ENCODE peak calls at places on chromosomes 13 and 19, in four cellular contexts. A is HepG2, Q is K562, H is WTC11. X is an unnamed sample.

GRCh38 chr19:7534531-7534980 is 961 bp upstream of the PNPLA6 start:
- DNase-seq in A (peak; percentile 70), Q (peak; percentile 64), H (peak; percentile 74), X (no peak)

GRCh38 chr13:25981060-25981459 is 70.8 kb downstream of the SHISA2 start:
- DNase-seq in H (no peak), Q (no peak), A (no peak), X (no peak)

GRCh38 chr13:46712524-46712923 is 84.4 kb downstream of the ESD start:
- DNase-seq in H (no peak), Q (no peak), A (no peak), X (no peak)

GRCh38 chr19:18135712-18136584 is 17.0 kb upstream of the PIK3R2 start:
- DNase-seq in H (no peak), A (peak; percentile 98), Q (no peak), X (no peak)

GRCh38 chr13:62875118-62875640 is 1459.5 kb upstream of the PCDH20 start:
- DNase-seq in H (no peak), Q (no peak), A (no peak), X (no peak)

GRCh38 chr19:15101479-15102082 is 5.6 kb upstream of the SYDE1 start:
- DNase-seq in Q (peak; percentile 42), A (peak; percentile 52), H (peak; percentile 84), X (no peak)

GRCh38 chr13:46992383-46992952 is 95.6 kb upstream of the HTR2A start:
- DNase-seq in A (peak; percentile 10), H (no peak), Q (peak; percentile 13), X (no peak)

GRCh38 chr19:41031926-41032325 is 40.8 kb downstream of the CYP2B6 start:
- DNase-seq in H (no peak), Q (no peak), A (no peak), X (no peak)

GRCh38 chr19:39445258-39446071 is at the start of gene SUPT5H:
- DNase-seq in Q (peak; percentile 97), H (peak; percentile 97), A (peak; percentile 95), X (peak; percentile 97)

GRCh38 chr13:114328034-114328433 is 13.7 kb downstream of the CHAMP1 start:
- DNase-seq in A (no peak), H (no peak), Q (no peak), X (no peak)

GRCh38 chr13:25977216-25977615 is 74.6 kb downstream of the SHISA2 start:
- DNase-seq in A (no peak), H (peak; percentile 64), Q (no peak), X (no peak)

GRCh38 chr19:32181356-32181920 is 164.0 kb upstream of the ZNF507 start:
- DNase-seq in Q (no peak), A (no peak), H (no peak), X (no peak)

GRCh38 chr13:80973721-80974120 is 632.8 kb upstream of the SPRY2 start:
- DNase-seq in Q (no peak), H (no peak), A (no peak), X (no peak)

GRCh38 chr19:52138614-52139290 is 986 bp downstream of the ZNF616 start:
- DNase-seq in Q (peak; percentile 49), A (peak; percentile 34), H (peak; percentile 62), X (no peak)

GRCh38 chr19:2167896-2168618 is 4.3 kb downstream of the DOT1L start:
- DNase-seq in H (no peak), Q (peak; percentile 56), A (peak; percentile 24), X (peak; percentile 87)

GRCh38 chr13:53098455-53098854 is 69.8 kb downstream of the OLFM4 start:
- DNase-seq in A (no peak), Q (no peak), H (no peak), X (no peak)

GRCh38 chr13:95185851-95186250 is 115.4 kb downstream of the ABCC4 start:
- DNase-seq in H (no peak), Q (no peak), A (no peak), X (no peak)

GRCh38 chr19:55584871-55585270 is 4.2 kb upstream of the ZNF579 start:
- DNase-seq in H (no peak), A (no peak), Q (no peak), X (no peak)

GRCh38 chr19:1232652-1233360 is 5.0 kb downstream of the CBARP start:
- DNase-seq in Q (no peak), H (no peak), A (no peak), X (no peak)

GRCh38 chr19:7624810-7625209 is 4.5 kb downstream of the XAB2 start:
- DNase-seq in H (no peak), Q (no peak), A (no peak), X (no peak)

GRCh38 chr19:33434886-33435705 is 61.6 kb downstream of the CEBPG start:
- DNase-seq in H (no peak), A (no peak), Q (no peak), X (no peak)

GRCh38 chr19:604355-604754 is 14.7 kb downstream of the HCN2 start:
- DNase-seq in Q (peak; percentile 86), A (no peak), H (no peak), X (no peak)

GRCh38 chr13:93776936-93777335 is 550.3 kb downstream of the GPC6 start:
- DNase-seq in Q (no peak), A (no peak), H (no peak), X (no peak)

GRCh38 chr19:13619203-13619632 is 112.9 kb upstream of the CACNA1A start:
- DNase-seq in H (no peak), Q (no peak), A (no peak), X (no peak)

GRCh38 chr13:108486096-108486495 is 143.3 kb upstream of the MYO16 start:
- DNase-seq in Q (no peak), H (no peak), A (no peak), X (no peak)

GRCh38 chr19:17089238-17089637 is 13.7 kb downstream of the MYO9B start:
- DNase-seq in A (no peak), Q (no peak), H (no peak), X (no peak)

GRCh38 chr13:112449545-112449930 is 73.4 kb downstream of the SPACA7 start:
- DNase-seq in Q (no peak), H (no peak), A (no peak), X (no peak)

GRCh38 chr13:112451512-112452379 is 75.6 kb downstream of the SPACA7 start:
- DNase-seq in Q (no peak), H (no peak), A (no peak), X (no peak)

GRCh38 chr13:112448621-112449544 is 72.7 kb downstream of the SPACA7 start:
- DNase-seq in Q (no peak), H (no peak), A (no peak), X (no peak)

GRCh38 chr13:112450118-112450517 is 74.0 kb downstream of the SPACA7 start:
- DNase-seq in H (no peak), A (no peak), Q (no peak), X (no peak)

DNA sequence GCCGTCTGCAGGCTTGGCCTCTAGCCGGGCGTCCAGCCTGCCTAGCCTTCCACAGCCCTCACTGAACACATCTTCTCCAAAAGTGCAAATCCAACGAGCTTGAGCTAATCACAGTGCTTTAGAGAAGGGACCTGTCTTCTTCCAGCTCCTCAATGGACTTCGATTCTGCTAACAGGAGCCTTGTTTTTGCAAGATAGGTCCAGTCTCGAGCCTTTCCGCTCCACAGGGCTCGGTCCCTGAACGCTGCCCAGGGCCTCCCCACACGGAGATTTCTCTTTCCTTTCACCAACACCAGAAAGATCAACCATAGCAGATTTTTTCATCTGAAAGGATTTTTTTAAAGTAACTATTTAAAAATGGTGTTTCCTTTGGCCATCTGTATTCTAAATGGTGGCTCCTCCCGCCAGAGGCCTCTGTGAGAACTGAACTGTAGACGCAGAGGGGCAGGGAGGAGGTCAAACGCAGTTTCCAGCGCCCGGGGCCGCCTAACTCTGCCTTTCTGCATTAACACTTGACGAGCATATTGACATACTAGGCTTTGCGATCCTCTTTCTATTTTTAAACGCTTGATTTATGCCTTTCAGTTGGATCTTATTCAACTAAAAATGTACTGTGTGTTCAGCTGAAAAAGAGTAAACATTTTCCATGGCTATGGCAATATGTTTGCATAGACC is 74.5 kb downstream of the SPACA7 start:
- DNase-seq in A (no peak), Q (no peak), H (no peak), X (no peak)
- TF ChIP-seq ETV6 in A (no peak), Q (no peak), H (no peak), X (no peak)

GRCh38 chr13:97256343-97256783 is 34.2 kb downstream of the MBNL2 start:
- DNase-seq in H (no peak), A (peak; percentile 85), Q (peak; percentile 38), X (no peak)

GRCh38 chr13:97259787-97260641 is 37.9 kb downstream of the MBNL2 start:
- DNase-seq in A (peak; percentile 77), Q (peak; percentile 81), H (no peak), X (no peak)

GRCh38 chr13:97257800-97258799 is 36.0 kb downstream of the MBNL2 start:
- DNase-seq in A (peak; percentile 87), H (peak; percentile 55), Q (peak; percentile 73), X (peak; percentile 37)

GRCh38 chr13:97257228-97257755 is 35.2 kb downstream of the MBNL2 start:
- DNase-seq in Q (no peak), A (no peak), H (no peak), X (no peak)

DNA sequence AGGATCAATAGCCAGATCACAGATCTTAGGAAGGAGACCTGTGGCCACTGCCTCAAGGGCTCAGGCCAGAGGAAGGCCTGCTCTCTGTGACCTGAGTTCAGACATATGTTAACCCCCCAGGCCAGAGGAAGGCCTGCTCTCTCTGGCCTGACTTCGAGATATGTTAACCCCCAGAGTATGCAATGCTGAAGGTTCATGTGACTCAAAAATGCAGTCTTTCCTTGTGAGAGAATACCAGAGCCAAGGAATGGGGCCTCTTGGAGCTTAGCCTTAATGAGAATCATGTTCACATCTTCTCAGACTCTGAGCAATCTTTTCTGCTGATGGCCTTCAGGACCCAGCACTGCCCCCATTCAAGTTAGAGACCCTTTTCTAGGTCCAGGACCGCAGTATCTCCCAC is 36.7 kb downstream of the MBNL2 start:
- DNase-seq in Q (no peak), H (no peak), A (no peak), X (no peak)
- TF ChIP-seq ETV6 in Q (no peak), H (no peak), A (no peak), X (no peak)

DNA sequence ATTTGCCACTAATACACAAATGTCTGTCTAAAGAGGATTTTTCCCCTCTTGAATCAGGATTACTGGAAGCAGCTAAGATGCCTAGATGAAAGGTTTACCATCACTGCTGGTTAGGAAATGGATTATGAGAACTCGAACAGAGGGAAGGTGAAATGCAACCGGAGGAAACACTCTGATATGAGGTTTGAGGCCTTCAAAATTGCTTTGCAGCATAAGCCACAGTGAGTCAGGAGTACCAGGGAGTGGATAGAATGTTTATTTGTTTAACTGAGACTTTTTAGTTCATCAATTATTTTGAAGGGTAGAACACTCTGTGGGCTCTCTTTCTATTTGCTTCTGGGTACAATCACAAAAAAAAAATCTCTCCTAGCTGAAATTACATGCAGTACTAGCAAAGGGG is 18.1 kb downstream of the CDADC1 start:
- DNase-seq in H (no peak), A (no peak), Q (no peak), X (no peak)
- TF ChIP-seq ETV6 in H (no peak), A (no peak), Q (no peak), X (no peak)

DNA sequence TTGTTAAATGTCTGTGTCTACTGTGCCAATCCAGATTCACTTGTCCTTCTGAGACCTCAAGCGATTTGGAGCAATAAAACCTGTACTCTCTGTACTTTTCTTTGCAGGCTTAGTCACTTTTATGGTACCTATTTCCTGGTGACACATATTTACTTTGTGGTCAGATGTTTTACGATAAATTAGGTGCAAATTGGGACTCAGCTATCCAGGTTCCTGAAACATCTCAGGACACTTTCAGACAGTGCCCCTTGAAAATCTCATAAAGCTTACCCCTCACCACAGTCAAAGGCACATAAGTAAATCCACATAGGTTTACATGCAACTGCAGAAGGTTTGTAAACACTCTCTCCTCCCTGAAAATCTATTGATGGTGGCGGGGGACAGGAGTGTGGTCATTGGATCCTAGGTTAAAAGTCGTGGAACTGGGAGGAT is 438.8 kb downstream of the EFNB2 start:
- DNase-seq in H (no peak), Q (no peak), A (no peak), X (no peak)
- TF ChIP-seq ETV6 in H (no peak), Q (no peak), A (no peak), X (no peak)